ENCODE peak calls at places on chromosome 14, in nine cellular contexts. Q, Z, G, J, C, P, T, R and E are unnamed samples.

GRCh38 chr14:77068515-77069200 is 29.4 kb upstream of the CIPC start:
- DNase-seq in Q (no peak), Z (no peak), G (no peak), J (no peak), C (no peak), P (no peak), T (no peak), R (no peak), E (no peak)

GRCh38 chr14:100730530-100730929 is 3.8 kb downstream of the DLK1 start:
- DNase-seq in Q (no peak), Z (no peak), G (no peak), J (no peak), C (peak), P (no peak), T (no peak), R (no peak), E (peak)

GRCh38 chr14:101167428-101167827 is 263.9 kb upstream of the RTL1 start:
- DNase-seq in Q (no peak), Z (no peak), G (no peak), J (no peak), C (no peak), P (no peak), T (no peak), R (no peak), E (no peak)

GRCh38 chr14:52313903-52314481 is at the start of gene PTGER2:
- DNase-seq in Q (peak), Z (peak), G (peak), J (peak), C (peak), P (peak), T (peak), R (peak), E (peak)

GRCh38 chr14:102016420-102017090 is 52.2 kb downstream of the DYNC1H1 start:
- DNase-seq in Q (no peak), Z (no peak), G (peak), J (no peak), C (no peak), P (no peak), T (no peak), R (no peak), E (peak)

GRCh38 chr14:105275267-105275946 is 25.4 kb downstream of the BRF1 start:
- DNase-seq in Q (no peak), Z (peak), G (peak), J (peak), C (peak), P (no peak), T (no peak), R (no peak), E (no peak)

GRCh38 chr14:32342151-32342853 is 13.2 kb downstream of the AKAP6 start:
- DNase-seq in Q (no peak), Z (no peak), G (no peak), J (no peak), C (no peak), P (no peak), T (no peak), R (no peak), E (no peak)

GRCh38 chr14:72049462-72049861 is 117.2 kb downstream of the RGS6 start:
- DNase-seq in Q (no peak), Z (no peak), G (no peak), J (no peak), C (no peak), P (no peak), T (no peak), R (no peak), E (no peak)

GRCh38 chr14:92917041-92917940 is 5.7 kb upstream of the CHGA start:
- DNase-seq in Q (no peak), Z (no peak), G (no peak), J (no peak), C (no peak), P (no peak), T (no peak), R (no peak), E (no peak)

GRCh38 chr14:50225067-50225973 is 6.1 kb downstream of the SOS2 start:
- DNase-seq in Q (no peak), Z (peak), G (no peak), J (peak), C (no peak), P (peak), T (no peak), R (no peak), E (no peak)

GRCh38 chr14:101248056-101248725 is 313.1 kb upstream of the DIO3 start:
- DNase-seq in Q (no peak), Z (no peak), G (peak), J (no peak), C (no peak), P (no peak), T (no peak), R (no peak), E (no peak)

GRCh38 chr14:103284574-103285467 is 49.2 kb upstream of the EIF5 start:
- DNase-seq in Q (no peak), Z (peak), G (no peak), J (no peak), C (no peak), P (no peak), T (no peak), R (no peak), E (no peak)

GRCh38 chr14:99910337-99911268 is 117.4 kb downstream of the EML1 start:
- DNase-seq in Q (no peak), Z (peak), G (no peak), J (no peak), C (no peak), P (peak), T (no peak), R (no peak), E (no peak)

GRCh38 chr14:95482967-95483842 is 33.2 kb downstream of the SYNE3 start:
- DNase-seq in Q (no peak), Z (peak), G (peak), J (peak), C (peak), P (peak), T (no peak), R (no peak), E (peak)

GRCh38 chr14:60665178-60665555 is 15.9 kb upstream of the SIX1 start:
- DNase-seq in Q (no peak), Z (no peak), G (no peak), J (no peak), C (no peak), P (no peak), T (no peak), R (no peak), E (no peak)

GRCh38 chr14:91399868-91400640 is 17.6 kb downstream of the CCDC88C start:
- DNase-seq in Q (no peak), Z (no peak), G (no peak), J (no peak), C (no peak), P (no peak), T (no peak), R (no peak), E (no peak)

GRCh38 chr14:28102814-28103213 is 663.8 kb upstream of the FOXG1 start:
- DNase-seq in Q (no peak), Z (no peak), G (no peak), J (no peak), C (no peak), P (no peak), T (no peak), R (no peak), E (no peak)

GRCh38 chr14:31270196-31270772 is 62.7 kb upstream of the HECTD1 start:
- DNase-seq in Q (no peak), Z (no peak), G (peak), J (no peak), C (no peak), P (no peak), T (no peak), R (no peak), E (no peak)

GRCh38 chr14:101001311-101002069 is 98.0 kb upstream of the RTL1 start:
- DNase-seq in Q (no peak), Z (no peak), G (no peak), J (no peak), C (no peak), P (no peak), T (no peak), R (no peak), E (peak)

GRCh38 chr14:24843999-24844398 is 205.9 kb downstream of the STXBP6 start:
- DNase-seq in Q (no peak), Z (no peak), G (no peak), J (no peak), C (no peak), P (no peak), T (no peak), R (no peak), E (no peak)

GRCh38 chr14:103317251-103317650 is 16.8 kb upstream of the EIF5 start:
- DNase-seq in Q (no peak), Z (no peak), G (no peak), J (no peak), C (no peak), P (no peak), T (no peak), R (no peak), E (no peak)

GRCh38 chr14:46058964-46059580 is 592.5 kb downstream of the RPL10L start:
- DNase-seq in Q (no peak), Z (no peak), G (no peak), J (no peak), C (no peak), P (no peak), T (no peak), R (no peak), E (no peak)

GRCh38 chr14:99571303-99571986 is 32.6 kb downstream of the CCDC85C start:
- DNase-seq in Q (no peak), Z (no peak), G (peak), J (no peak), C (no peak), P (no peak), T (no peak), R (peak), E (no peak)

GRCh38 chr14:57390806-57391562 is 598 bp downstream of the NAA30 start:
- DNase-seq in Q (peak), Z (peak), G (peak), J (peak), C (peak), P (peak), T (peak), R (peak), E (peak)